ENCODE peak calls at places on chromosomes 13 and 19, in five cellular contexts. K is mesendoderm, F is mesenchymal stem cell, G is IMR-90, H is H9. J is an unnamed sample.
A peak's percentile ranks its signal among the peaks of the same experiment; 100 is the strongest.

GRCh38 chr13:109243311-109243951 is 543.0 kb downstream of the IRS2 start:
- DNase-seq in F (peak; percentile 92), H (no peak), G (peak; percentile 91), K (peak; percentile 84), J (no peak)

GRCh38 chr13:31200636-31200970 is 828 bp downstream of the B3GLCT start:
- DNase-seq in G (no peak), H (peak; percentile 47), F (peak; percentile 56), K (peak; percentile 53), J (peak; percentile 36)

GRCh38 chr13:50572129-50572528 is 271.4 kb downstream of the DLEU7 start:
- DNase-seq in G (no peak), F (no peak), K (no peak), H (no peak), J (no peak)

GRCh38 chr13:114151565-114152284 is 19.3 kb upstream of the RASA3 start:
- DNase-seq in K (no peak), G (no peak), F (no peak), H (no peak), J (no peak)

GRCh38 chr19:34236035-34236793 is 18.1 kb upstream of the GARRE1 start:
- DNase-seq in K (no peak), G (peak; percentile 82), F (peak; percentile 74), H (no peak), J (no peak)

GRCh38 chr13:103187621-103188020 is 121.4 kb upstream of the SLC10A2 start:
- DNase-seq in H (no peak), F (peak; percentile 8), K (peak; percentile 42), G (no peak), J (no peak)

GRCh38 chr13:113324336-113324882 is 27.4 kb downstream of the LAMP1 start:
- DNase-seq in G (no peak), F (no peak), H (no peak), K (no peak), J (no peak)

GRCh38 chr19:42132030-42132628 is at the start of gene POU2F2:
- DNase-seq in F (peak; percentile 30), H (peak; percentile 60), G (no peak), K (peak; percentile 37), J (no peak)

GRCh38 chr19:4007021-4007835 is at the start of gene PIAS4:
- DNase-seq in K (peak; percentile 97), G (peak; percentile 90), H (peak; percentile 98), F (peak; percentile 90), J (peak; percentile 96)

GRCh38 chr13:76331948-76332712 is 554.1 kb downstream of the KCTD12 start:
- DNase-seq in K (no peak), G (peak; percentile 56), F (peak; percentile 44), H (no peak), J (no peak)

GRCh38 chr19:49337267-49338022 is 2.2 kb downstream of the CD37 start:
- DNase-seq in F (no peak), H (peak; percentile 10), K (peak; percentile 19), G (no peak), J (no peak)
- H3K4ac ChIP-seq in F (no peak overlapping the region), H (no peak overlapping the region), K (no peak overlapping the region), G (no peak overlapping the region), J (no peak overlapping the region)

GRCh38 chr13:27034678-27035111 is 136.9 kb downstream of the USP12 start:
- DNase-seq in K (peak; percentile 54), H (peak; percentile 65), G (no peak), F (peak; percentile 41), J (no peak)
- H3K4ac ChIP-seq in K (no peak overlapping the region), H (no peak overlapping the region), G (no peak overlapping the region), F (no peak overlapping the region), J (no peak overlapping the region)

DNA sequence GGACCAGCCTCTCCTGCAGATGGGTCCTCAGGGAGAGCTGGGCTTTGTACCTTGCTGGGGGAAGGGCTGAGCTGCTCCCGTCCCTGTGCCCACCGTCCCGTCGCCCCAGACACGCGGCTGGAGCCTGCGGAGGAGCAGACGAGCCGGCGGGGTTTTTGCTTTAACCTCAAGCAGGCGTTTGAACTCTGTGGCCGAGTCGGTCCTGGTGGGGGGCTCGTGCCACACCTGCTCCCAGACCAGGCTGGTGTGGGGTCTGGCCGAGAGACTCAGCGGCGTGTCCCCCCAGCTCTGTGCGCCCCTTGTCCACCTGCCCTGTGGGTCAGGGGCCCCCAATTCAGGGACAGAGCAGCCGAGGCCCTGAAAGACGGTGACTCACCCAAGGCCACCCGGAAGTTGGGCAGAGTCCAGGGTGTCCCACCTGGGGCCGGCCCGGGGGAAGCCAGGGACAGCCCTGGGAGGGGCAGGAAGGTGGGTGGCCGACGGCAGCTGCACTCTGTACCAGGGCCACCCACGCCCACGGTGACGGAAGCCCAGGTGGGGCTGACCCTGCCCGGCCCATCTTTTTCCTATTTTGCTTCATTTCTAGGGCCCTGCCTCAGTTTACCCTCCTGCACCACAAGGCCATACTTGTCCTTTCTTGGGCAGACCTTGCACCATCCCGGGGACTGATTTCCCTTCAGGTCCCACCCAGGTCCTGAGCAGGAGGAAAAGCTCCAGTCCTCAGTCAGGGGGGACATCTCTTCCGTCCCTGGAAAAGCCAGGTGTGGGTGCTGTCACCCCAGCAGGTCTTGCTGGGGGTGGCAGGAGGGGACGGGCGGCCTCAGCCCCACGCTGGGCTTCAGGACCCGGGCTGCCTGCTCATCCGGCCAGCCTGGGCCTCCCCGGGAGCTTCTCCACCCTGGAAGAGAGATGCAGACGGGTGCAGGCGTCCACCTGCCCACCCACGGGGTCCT is 5.3 kb downstream of the EFNA2 start:
- DNase-seq in K (no peak), G (no peak), F (no peak), H (no peak), J (no peak)
- H3K4ac ChIP-seq in K (no peak overlapping the region), G (no peak overlapping the region), F (no peak overlapping the region), H (no peak overlapping the region), J (no peak overlapping the region)

DNA sequence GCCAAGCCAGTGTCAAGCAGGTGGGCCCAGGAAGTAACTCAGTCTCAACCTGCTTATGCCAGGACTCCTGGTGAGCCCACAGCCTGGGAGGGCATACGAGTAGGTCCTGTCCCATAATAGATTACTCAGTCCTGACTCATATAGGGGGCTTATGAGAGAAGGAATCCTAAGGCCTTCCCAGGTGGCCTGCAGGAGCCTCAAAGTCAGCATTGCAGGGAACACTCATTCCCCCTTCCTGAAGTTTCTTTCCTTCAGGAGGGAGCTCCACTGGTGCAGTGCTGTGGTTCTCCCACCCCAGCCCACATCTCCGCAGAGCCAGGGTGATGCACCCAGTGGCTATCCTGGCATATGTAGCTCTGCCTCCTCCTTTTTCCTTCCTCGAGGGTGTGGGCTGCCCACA is 137.3 kb downstream of the ZIC5 start:
- DNase-seq in K (no peak), G (no peak), H (no peak), F (no peak), J (no peak)
- H3K4ac ChIP-seq in K (no peak overlapping the region), G (no peak overlapping the region), H (no peak overlapping the region), F (no peak overlapping the region), J (no peak overlapping the region)